ENCODE peak calls at places on chromosome 1, in seven cellular contexts. Z is lower lobe of right lung, Q is esophagus squamous epithelium, C is hepatocyte, S is upper lobe of right lung, F is pancreas, U is tibial artery. V is an unnamed sample.

GRCh38 chr1:110581637-110582036 is 24.5 kb downstream of the KCNA2 start:
- DNase-seq in Z (no peak), Q (no peak), C (no peak), S (no peak), F (no peak), U (no peak), V (no peak)

GRCh38 chr1:180572745-180573144 is 14.0 kb downstream of the OVAAL start:
- DNase-seq in Z (no peak), Q (no peak), C (no peak), S (no peak), F (no peak), U (no peak), V (no peak)

GRCh38 chr1:174875306-174875705 is 124.4 kb upstream of the CACYBP start:
- DNase-seq in Z (peak; percentile 65), Q (no peak), C (peak; percentile 81), S (peak; percentile 73), F (peak; percentile 85), U (no peak), V (peak; percentile 13)

GRCh38 chr1:201582261-201582951 is 43.5 kb downstream of the NAV1 start:
- DNase-seq in Z (peak; percentile 37), Q (no peak), C (peak; percentile 69), S (peak; percentile 51), F (no peak), U (peak; percentile 59), V (no peak)

GRCh38 chr1:221824025-221824424 is 82.1 kb upstream of the DUSP10 start:
- DNase-seq in Z (no peak), Q (no peak), C (no peak), S (no peak), F (no peak), U (no peak), V (no peak)

GRCh38 chr1:65247419-65248359 is 61.7 kb upstream of the DNAJC6 start:
- DNase-seq in Z (no peak), Q (no peak), C (peak; percentile 80), S (no peak), F (no peak), U (no peak), V (no peak)

GRCh38 chr1:21337931-21338567 is 47.8 kb upstream of the ECE1 start:
- DNase-seq in Z (peak; percentile 88), Q (no peak), C (peak; percentile 53), S (peak; percentile 78), F (peak; percentile 81), U (peak; percentile 100), V (peak; percentile 86)

GRCh38 chr1:218463194-218464156 is 118.3 kb downstream of the TGFB2 start:
- DNase-seq in Z (peak; percentile 63), Q (no peak), C (peak; percentile 22), S (no peak), F (no peak), U (peak; percentile 80), V (no peak)

GRCh38 chr1:107544285-107544684 is 403.4 kb downstream of the NTNG1 start:
- DNase-seq in Z (no peak), Q (no peak), C (no peak), S (no peak), F (no peak), U (no peak), V (no peak)

GRCh38 chr1:95994643-95995042 is 726.9 kb upstream of the PTBP2 start:
- DNase-seq in Z (no peak), Q (no peak), C (no peak), S (no peak), F (no peak), U (no peak), V (no peak)

GRCh38 chr1:201255470-201256362 is 27.6 kb upstream of the PKP1 start:
- DNase-seq in Z (no peak), Q (no peak), C (no peak), S (no peak), F (no peak), U (no peak), V (no peak)

GRCh38 chr1:175969236-175969635 is 225.8 kb upstream of the TNR start:
- DNase-seq in Z (no peak), Q (no peak), C (peak; percentile 13), S (no peak), F (no peak), U (no peak), V (no peak)

GRCh38 chr1:1171551-1172340 is 1.9 kb upstream of the TTLL10 start:
- DNase-seq in Z (no peak), Q (no peak), C (no peak), S (no peak), F (no peak), U (peak; percentile 44), V (no peak)

GRCh38 chr1:17197696-17198095 is 7.2 kb upstream of the PADI1 start:
- DNase-seq in Z (no peak), Q (no peak), C (no peak), S (no peak), F (no peak), U (peak; percentile 27), V (no peak)

GRCh38 chr1:165490175-165490574 is 45.2 kb upstream of the RXRG start:
- DNase-seq in Z (no peak), Q (no peak), C (no peak), S (no peak), F (no peak), U (peak; percentile 76), V (no peak)

GRCh38 chr1:228212415-228212965 is 4.6 kb downstream of the OBSCN start:
- DNase-seq in Z (peak; percentile 51), Q (no peak), C (peak; percentile 28), S (no peak), F (no peak), U (no peak), V (no peak)

GRCh38 chr1:228213917-228214808 is 6.3 kb downstream of the OBSCN start:
- DNase-seq in Z (peak; percentile 45), Q (no peak), C (no peak), S (peak; percentile 66), F (no peak), U (no peak), V (no peak)

GRCh38 chr1:228214921-228215662 is 7.2 kb downstream of the OBSCN start:
- DNase-seq in Z (no peak), Q (no peak), C (no peak), S (no peak), F (no peak), U (no peak), V (no peak)

GRCh38 chr1:228211871-228212414 is 4.1 kb downstream of the OBSCN start:
- DNase-seq in Z (no peak), Q (no peak), C (no peak), S (no peak), F (no peak), U (no peak), V (no peak)

GRCh38 chr1:228212966-228213844 is 5.4 kb downstream of the OBSCN start:
- DNase-seq in Z (peak; percentile 94), Q (peak; percentile 36), C (peak; percentile 95), S (peak; percentile 96), F (peak; percentile 86), U (peak; percentile 90), V (peak; percentile 91)
- TF ChIP-seq CTCF in Z (peak; percentile 49), Q (peak; percentile 54), C (peak; percentile 73), S (peak; percentile 48), F (peak; percentile 16), U (peak; percentile 52), V (peak; percentile 69)

GRCh38 chr1:200226268-200226968 is 183.4 kb downstream of the ZNF281 start:
- DNase-seq in Z (no peak), Q (no peak), C (no peak), S (no peak), F (no peak), U (no peak), V (no peak)
- H3K27ac ChIP-seq in Z (no peak overlapping the region), Q (no peak overlapping the region), C (no peak overlapping the region), S (no peak overlapping the region), F (no peak overlapping the region), U (no peak overlapping the region), V (no peak overlapping the region)

DNA sequence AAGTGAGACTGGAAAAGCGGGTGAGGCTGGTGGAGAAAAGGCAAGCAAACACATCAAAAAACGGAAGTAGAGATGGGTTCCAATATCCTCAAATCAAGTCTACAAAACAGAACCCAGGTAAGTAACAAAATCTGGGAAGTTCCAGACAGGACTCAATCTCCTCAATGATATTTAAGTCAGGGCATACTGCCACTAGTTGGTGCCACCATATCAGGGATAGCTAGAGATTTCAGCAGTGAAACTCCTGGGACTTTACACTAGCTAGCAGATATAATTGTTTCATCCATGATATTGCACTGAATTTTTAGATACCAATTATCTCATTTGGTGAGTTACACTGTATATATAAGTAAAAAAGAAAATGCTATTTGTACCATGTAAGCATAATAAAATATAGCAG is 52.0 kb downstream of the EYA3 start:
- DNase-seq in Z (no peak), Q (no peak), C (no peak), S (no peak), F (no peak), U (no peak), V (no peak)
- TF ChIP-seq CTCF in Z (no peak), Q (no peak), C (no peak), S (peak; percentile 6), F (no peak), U (peak; percentile 5), V (peak; percentile 24)

GRCh38 chr1:193321242-193321842 is 134.9 kb upstream of the B3GALT2 start:
- DNase-seq in Z (no peak), Q (no peak), C (no peak), S (no peak), F (no peak), U (no peak), V (no peak)

GRCh38 chr1:193326296-193326695 is 139.9 kb upstream of the B3GALT2 start:
- DNase-seq in Z (no peak), Q (no peak), C (no peak), S (no peak), F (no peak), U (no peak), V (no peak)

GRCh38 chr1:193325042-193325441 is 138.6 kb upstream of the B3GALT2 start:
- DNase-seq in Z (no peak), Q (no peak), C (no peak), S (no peak), F (no peak), U (no peak), V (no peak)

GRCh38 chr1:193322218-193322617 is 135.8 kb upstream of the B3GALT2 start:
- DNase-seq in Z (no peak), Q (no peak), C (no peak), S (no peak), F (no peak), U (no peak), V (no peak)

DNA sequence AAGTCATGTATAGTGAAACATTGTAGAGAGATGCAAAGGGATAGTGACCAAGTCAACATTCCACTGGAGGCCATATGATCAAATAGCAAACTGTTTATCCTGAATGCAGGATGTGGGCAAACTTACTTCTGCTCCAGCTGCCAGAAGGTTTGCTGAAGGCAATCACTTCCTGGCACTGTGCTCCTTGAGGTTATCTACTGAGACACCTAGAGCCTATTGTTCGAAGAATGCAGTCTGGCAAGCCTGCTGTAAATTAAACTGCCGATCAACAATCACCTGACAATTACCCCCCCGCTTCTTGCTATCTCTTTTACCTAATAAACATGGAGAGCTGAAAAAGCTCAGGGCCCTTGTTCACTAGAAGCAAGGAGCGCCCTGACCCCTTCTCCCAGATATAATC is 139.4 kb upstream of the B3GALT2 start:
- DNase-seq in Z (no peak), Q (no peak), C (no peak), S (no peak), F (no peak), U (no peak), V (no peak)
- H3K27ac ChIP-seq in Z (no peak overlapping the region), Q (no peak overlapping the region), C (no peak overlapping the region), S (no peak overlapping the region), F (no peak overlapping the region), U (no peak overlapping the region), V (no peak overlapping the region)

V was measured in prostate gland.